ENCODE peak calls at places on chromosomes 6 and 20, in eight cellular contexts. Z is HCT116, O is H1, R is GM12878, B is GM23338, L is K562, X is endothelial cell of umbilical vein, V is HepG2. S is an unnamed sample.

GRCh38 chr6:152085533-152085932 is 278.1 kb downstream of the ESR1 start:
- DNase-seq in R (no peak), X (peak), O (no peak), L (no peak), Z (peak), B (no peak), V (peak), S (no peak)

GRCh38 chr20:63521602-63522001 is 1.0 kb downstream of the PPDPF start:
- DNase-seq in Z (no peak), X (no peak), V (no peak), B (peak), R (no peak), O (no peak), L (no peak), S (no peak)

GRCh38 chr6:84848960-84849359 is 84.6 kb upstream of the TBX18 start:
- DNase-seq in Z (no peak), R (no peak), O (no peak), V (no peak), L (no peak), B (no peak), X (no peak), S (no peak)

GRCh38 chr6:102488729-102489128 is 1095.2 kb downstream of the GRIK2 start:
- DNase-seq in X (no peak), L (no peak), B (no peak), Z (no peak), O (no peak), R (no peak), V (no peak), S (no peak)

GRCh38 chr20:23311932-23312331 is 38.7 kb upstream of the NXT1 start:
- DNase-seq in B (no peak), X (peak), Z (no peak), R (no peak), L (peak), V (no peak), O (no peak), S (no peak)

GRCh38 chr6:32609731-32610640 is 20.3 kb upstream of the HLA-DRB1 start:
- DNase-seq in X (peak), B (peak), L (peak), Z (peak), O (peak), R (peak), V (peak), S (peak)

GRCh38 chr6:124226396-124226795 is 422.7 kb downstream of the NKAIN2 start:
- DNase-seq in O (no peak), L (no peak), V (no peak), Z (no peak), B (no peak), R (no peak), X (no peak), S (no peak)

GRCh38 chr6:167569041-167569805 is 244.3 kb downstream of the TTLL2 start:
- DNase-seq in O (no peak), Z (no peak), L (no peak), B (no peak), V (no peak), X (no peak), R (no peak), S (no peak)

GRCh38 chr6:143052282-143052681 is 8.4 kb upstream of the AIG1 start:
- DNase-seq in L (no peak), O (no peak), X (no peak), V (no peak), Z (no peak), R (no peak), B (no peak), S (no peak)

GRCh38 chr6:125231574-125232343 is 70.0 kb downstream of the HDDC2 start:
- DNase-seq in Z (no peak), V (no peak), B (no peak), X (no peak), O (no peak), R (no peak), L (no peak), S (no peak)

GRCh38 chr6:79824231-79824630 is 123.1 kb downstream of the ELOVL4 start:
- DNase-seq in Z (no peak), B (no peak), L (no peak), R (no peak), O (no peak), V (no peak), X (no peak), S (no peak)

GRCh38 chr20:35058184-35058583 is 34.4 kb downstream of the TRPC4AP start:
- DNase-seq in L (no peak), O (no peak), X (no peak), R (no peak), V (no peak), Z (no peak), B (no peak), S (no peak)

GRCh38 chr6:5562277-5562676 is 301.0 kb downstream of the FARS2 start:
- DNase-seq in L (no peak), R (no peak), V (no peak), Z (no peak), B (no peak), O (no peak), X (no peak), S (no peak)

GRCh38 chr6:166910601-166911000 is 45.7 kb downstream of the RNASET2 start:
- DNase-seq in V (no peak), X (no peak), R (no peak), B (no peak), Z (no peak), L (no peak), O (no peak), S (no peak)

GRCh38 chr6:108719477-108719876 is 128.7 kb upstream of the ARMC2 start:
- DNase-seq in X (no peak), Z (no peak), B (no peak), R (no peak), O (no peak), L (no peak), V (no peak), S (no peak)

GRCh38 chr6:5960456-5960855 is 46.3 kb downstream of the NRN1 start:
- DNase-seq in R (no peak), X (no peak), L (no peak), V (no peak), O (no peak), B (no peak), Z (no peak), S (no peak)

GRCh38 chr6:3061501-3061941 is 6.8 kb upstream of the RIPK1 start:
- DNase-seq in R (no peak), X (no peak), B (no peak), L (no peak), Z (no peak), V (no peak), O (no peak), S (no peak)

GRCh38 chr6:134534708-134535149 is 216.8 kb upstream of the SGK1 start:
- DNase-seq in L (no peak), B (no peak), V (no peak), X (peak), Z (no peak), O (no peak), R (no peak), S (no peak)

GRCh38 chr20:58312836-58313235 is 3.3 kb downstream of the RAB22A start:
- DNase-seq in Z (no peak), O (no peak), L (no peak), V (no peak), R (no peak), B (no peak), X (no peak), S (no peak)

GRCh38 chr6:138245751-138246150 is 27.5 kb upstream of the PBOV1 start:
- DNase-seq in L (no peak), R (no peak), X (no peak), Z (no peak), O (no peak), B (no peak), V (no peak), S (no peak)

GRCh38 chr6:154012852-154013251 is 26.2 kb upstream of the OPRM1 start:
- DNase-seq in O (no peak), L (no peak), R (no peak), Z (no peak), X (no peak), V (no peak), B (no peak), S (no peak)

GRCh38 chr6:36697481-36697903 is at the start of gene RAB44:
- DNase-seq in O (no peak), Z (no peak), X (no peak), V (no peak), B (no peak), R (no peak), L (no peak), S (no peak)

GRCh38 chr6:35170891-35171290 is 29.8 kb upstream of the TCP11 start:
- DNase-seq in X (no peak), L (no peak), O (no peak), B (no peak), R (no peak), Z (no peak), V (no peak), S (no peak)

GRCh38 chr20:63973636-63974401 is 4.1 kb upstream of the ZNF512B start:
- DNase-seq in X (peak), V (peak), R (no peak), Z (peak), O (no peak), B (peak), L (peak), S (no peak)

DNA sequence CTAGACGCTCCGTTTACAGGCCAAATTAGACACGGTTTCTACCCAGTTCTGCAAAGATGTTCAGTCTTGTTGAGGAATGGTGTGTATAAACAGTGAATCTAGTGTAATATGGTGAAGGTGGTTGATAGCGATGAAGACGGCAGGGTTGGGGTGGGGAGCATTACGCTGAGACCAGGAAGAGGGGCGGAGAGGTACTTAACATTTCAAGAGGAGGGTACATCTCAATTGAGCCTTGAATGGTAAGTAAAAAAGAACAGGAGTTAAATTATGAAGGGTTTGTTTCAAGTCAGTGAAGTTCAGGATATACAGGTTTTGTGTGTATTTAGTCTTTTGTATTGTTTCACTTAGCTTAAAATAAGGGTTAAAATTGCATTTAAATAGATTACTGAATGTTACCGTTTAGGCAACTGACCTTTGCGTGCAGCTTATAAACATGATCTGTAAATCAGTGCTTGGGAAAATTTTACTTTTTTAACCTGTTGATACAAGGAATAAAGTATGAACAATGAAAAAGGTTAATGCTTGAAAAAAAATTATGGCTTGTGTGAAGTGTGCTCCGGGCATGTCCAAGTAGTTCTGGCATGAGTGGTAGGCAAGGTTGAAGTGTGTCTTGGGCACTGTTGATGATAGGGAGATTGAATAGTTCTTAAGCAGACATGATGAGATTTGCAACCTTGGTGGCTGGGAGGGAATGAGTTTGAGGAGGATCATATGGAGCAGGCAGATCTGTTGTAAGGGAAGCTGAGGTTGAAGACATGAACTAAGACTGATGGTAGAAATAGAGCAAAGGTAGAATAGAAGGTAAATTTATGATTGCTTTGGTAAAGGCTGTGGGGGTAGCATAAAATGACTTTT is 841 bp downstream of the POLR1C start:
- DNase-seq in R (no peak), B (peak), Z (no peak), O (no peak), V (no peak), L (no peak), X (peak), S (no peak)
- H3K27ac ChIP-seq in R (peak), B (peak), Z (peak), O (peak), V (peak), L (peak), X (peak), S (peak)

DNA sequence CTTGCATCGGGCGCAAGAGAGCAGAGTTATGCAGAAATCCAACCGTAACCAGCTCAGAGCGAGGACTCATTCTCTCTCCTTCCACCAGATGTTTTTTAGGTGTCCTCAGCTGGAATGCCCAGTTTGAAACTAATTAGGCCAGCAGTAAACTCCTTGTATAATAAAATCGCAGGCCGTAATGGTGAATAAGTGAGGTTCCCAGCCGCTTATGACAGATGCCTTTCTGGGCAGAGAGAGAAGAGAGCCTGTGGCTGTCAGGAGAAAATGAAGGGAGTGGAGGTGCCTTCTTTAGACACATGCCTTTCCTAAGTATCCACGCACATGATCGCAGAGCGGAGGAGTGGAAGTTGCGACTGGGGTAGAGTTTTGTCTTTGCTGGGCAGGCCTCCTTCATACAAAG is 2.8 kb downstream of the EYA2 start:
- DNase-seq in Z (no peak), X (no peak), O (no peak), B (no peak), R (no peak), L (no peak), V (no peak), S (no peak)
- TF ChIP-seq EZH2 in Z (no peak), X (no peak), O (no peak), B (no peak), R (no peak), L (no peak), V (peak), S (no peak)

GRCh38 chr20:45853484-45853883 is 3.7 kb downstream of the ACOT8 start:
- DNase-seq in O (no peak), V (no peak), Z (no peak), R (no peak), B (peak), L (no peak), X (no peak), S (no peak)

GRCh38 chr20:45857836-45858250 is 429 bp downstream of the ZSWIM3 start:
- DNase-seq in Z (no peak), L (peak), B (peak), X (no peak), O (no peak), R (peak), V (no peak), S (no peak)

GRCh38 chr20:45860573-45861011 is 3.2 kb downstream of the ZSWIM3 start:
- DNase-seq in X (no peak), Z (no peak), L (no peak), O (no peak), R (no peak), V (no peak), B (no peak), S (no peak)

GRCh38 chr20:45861157-45862075 is 4.0 kb downstream of the ZSWIM3 start:
- DNase-seq in X (peak), V (peak), R (no peak), Z (no peak), L (no peak), O (no peak), B (no peak), S (no peak)

GRCh38 chr20:45857114-45857835 is at the start of the genes ACOT8 and ZSWIM3:
- DNase-seq in Z (peak), O (peak), R (peak), B (peak), L (peak), V (peak), X (peak), S (peak)
- TF ChIP-seq POLR2AphosphoS5 in Z (peak), O (no peak), R (peak), B (peak), L (peak), V (peak), X (peak), S (peak)

DNA sequence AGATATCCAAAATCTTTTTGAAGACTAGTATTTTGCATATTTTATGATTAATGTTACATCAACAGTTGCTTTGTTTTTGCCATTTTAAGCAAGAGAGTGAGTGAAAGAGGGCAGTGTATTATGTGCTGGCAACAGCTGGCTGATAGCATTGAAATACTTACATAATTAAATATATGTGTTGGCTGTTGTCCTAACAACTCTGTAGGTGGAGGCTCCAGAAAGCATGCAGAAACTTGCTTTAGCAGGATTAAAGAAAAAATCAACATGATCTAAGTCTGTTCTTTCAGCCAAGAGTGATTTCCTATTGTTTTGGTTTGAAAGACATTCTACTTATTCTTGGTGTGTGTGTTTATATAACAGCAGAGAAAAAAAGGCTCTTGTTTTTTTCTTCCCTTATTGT is 127.5 kb downstream of the CDKAL1 start:
- DNase-seq in X (peak), O (no peak), L (no peak), V (no peak), R (no peak), B (peak), Z (no peak), S (no peak)
- H3K27ac ChIP-seq in X (peak), O (no peak), L (no peak), V (no peak), R (no peak), B (no peak), Z (no peak), S (peak)

S was measured in SK-N-MC.